ENCODE peak calls at places on chromosomes 4 and X, in four cellular contexts. W is IMR-90, N is K562, F is GM12878. X is an unnamed sample.

GRCh38 chrX:63050225-63050624 is 300.9 kb downstream of the SPIN4 start:
- DNase-seq in F (peak; percentile 11), N (no peak), W (no peak), X (no peak)

GRCh38 chr4:157222764-157223145 is 2.2 kb downstream of the GRIA2 start:
- DNase-seq in W (no peak), F (no peak), N (no peak), X (no peak)

GRCh38 chr4:98663226-98664006 is 5.0 kb upstream of the TSPAN5 start:
- DNase-seq in N (no peak), F (peak; percentile 84), W (no peak), X (no peak)

GRCh38 chr4:168844261-168845039 is 165.6 kb downstream of the CBR4 start:
- DNase-seq in F (no peak), N (no peak), W (peak; percentile 91), X (no peak)

GRCh38 chr4:54152846-54153600 is 53.1 kb downstream of the GSX2 start:
- DNase-seq in F (no peak), W (peak; percentile 63), N (no peak), X (no peak)

GRCh38 chrX:3184176-3184930 is 143.1 kb downstream of the ARSF start:
- DNase-seq in F (no peak), W (peak; percentile 94), N (no peak), X (no peak)

GRCh38 chr4:16250665-16251365 is 24.5 kb upstream of the TAPT1 start:
- DNase-seq in F (no peak), N (no peak), W (peak; percentile 49), X (no peak)

GRCh38 chr4:152731997-152732396 is 47.5 kb downstream of the TIGD4 start:
- DNase-seq in N (no peak), W (no peak), F (no peak), X (no peak)

GRCh38 chr4:113683143-113683542 is 78.4 kb downstream of the CAMK2D start:
- DNase-seq in W (no peak), F (peak; percentile 88), N (no peak), X (no peak)

GRCh38 chr4:78145622-78146021 is 88.5 kb downstream of the FRAS1 start:
- DNase-seq in N (no peak), F (no peak), W (no peak), X (no peak)
- TF ChIP-seq CHD1 in N (no peak), F (no peak), W (no peak), X (no peak)

GRCh38 chr4:674172-675035 is at the start of the genes ATP5ME and MYL5:
- DNase-seq in N (peak; percentile 98), W (peak; percentile 95), F (peak; percentile 93), X (peak; percentile 99)

GRCh38 chr4:673349-674091 is 556 bp downstream of the ATP5ME start:
- DNase-seq in F (no peak), W (no peak), N (no peak), X (no peak)

GRCh38 chr4:675980-676870 is 1.9 kb downstream of the MYL5 start:
- DNase-seq in F (no peak), N (no peak), W (no peak), X (no peak)

GRCh38 chr4:676871-677235 is 2.5 kb downstream of the MYL5 start:
- DNase-seq in F (no peak), W (no peak), N (no peak), X (no peak)

DNA sequence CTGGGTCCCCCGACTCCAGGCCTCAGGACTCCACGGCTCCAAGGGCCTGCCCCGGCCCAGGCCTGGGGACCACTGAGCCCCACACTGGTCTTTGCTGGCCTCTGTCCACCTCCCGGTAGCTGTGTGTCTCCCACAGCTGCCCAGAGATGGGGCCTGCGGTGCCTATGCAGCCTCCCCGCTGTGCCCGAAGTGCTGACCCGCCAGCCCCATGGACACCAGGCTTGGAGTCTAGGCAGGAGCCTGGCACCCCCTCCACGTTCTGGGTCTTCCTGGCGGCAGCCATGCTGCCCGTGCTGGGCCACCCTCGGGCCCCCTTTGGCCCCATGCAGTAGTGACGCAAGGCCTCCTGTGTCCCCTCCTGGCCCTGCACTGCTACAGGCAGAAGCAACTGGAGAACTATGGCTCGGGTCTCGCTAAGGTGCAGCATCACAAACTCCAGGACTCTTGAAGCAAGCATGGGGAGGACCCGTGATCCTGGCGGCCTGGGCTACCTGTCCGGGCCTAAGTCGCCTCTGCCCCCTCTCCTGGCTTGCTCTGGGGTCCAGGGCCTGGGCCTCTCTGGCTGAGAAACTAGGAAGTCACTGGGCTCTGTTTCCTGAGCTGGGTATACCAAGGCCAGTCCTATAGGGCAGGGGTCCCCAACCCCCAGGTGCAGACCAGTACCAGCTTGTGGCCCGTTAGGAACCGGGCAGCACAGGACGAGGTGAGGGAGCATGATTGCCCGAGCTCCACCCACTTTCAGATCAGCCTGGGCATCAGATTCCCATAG is 878 bp downstream of the MYL5 start:
- DNase-seq in F (no peak), W (no peak), N (no peak), X (no peak)
- TF ChIP-seq CHD1 in F (no peak), W (no peak), N (no peak), X (no peak)

GRCh38 chr4:61149278-61149677 is 50.8 kb upstream of the ADGRL3 start:
- DNase-seq in W (peak; percentile 13), F (no peak), N (no peak), X (no peak)
- TF ChIP-seq CHD1 in W (no peak), F (no peak), N (no peak), X (no peak)

DNA sequence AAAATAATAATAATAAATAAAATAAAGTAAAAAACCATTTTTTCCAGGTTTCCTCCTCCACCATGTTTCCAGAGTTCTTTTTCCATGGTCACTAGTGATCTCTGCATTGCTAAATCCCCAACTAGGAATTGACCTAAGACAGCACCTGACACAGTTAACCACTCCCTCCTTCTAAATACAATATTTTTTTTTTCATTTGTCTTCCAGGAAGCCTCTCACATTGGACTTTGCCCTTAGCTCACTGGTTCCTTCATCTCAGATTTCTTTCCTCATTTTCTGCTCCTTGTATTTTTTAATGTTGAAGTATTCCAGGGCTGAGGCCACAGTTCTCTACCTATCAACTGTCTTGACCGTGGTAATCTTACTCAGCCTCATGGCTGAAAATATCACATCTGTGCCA is 187.3 kb upstream of the FAM241A start:
- DNase-seq in W (no peak), N (no peak), F (no peak), X (no peak)
- TF ChIP-seq CHD1 in W (no peak), N (no peak), F (no peak), X (no peak)

GRCh38 chrX:131977619-131978018 is 45.5 kb upstream of the STK26 start:
- DNase-seq in F (no peak), W (no peak), N (no peak), X (no peak)
- TF ChIP-seq CHD1 in F (no peak), W (no peak), N (no peak), X (no peak)

GRCh38 chr4:84826681-84827080 is 139.8 kb downstream of the WDFY3 start:
- DNase-seq in F (no peak), N (no peak), W (no peak), X (no peak)

GRCh38 chr4:84821064-84821463 is 145.4 kb downstream of the WDFY3 start:
- DNase-seq in F (no peak), N (no peak), W (no peak), X (no peak)

DNA sequence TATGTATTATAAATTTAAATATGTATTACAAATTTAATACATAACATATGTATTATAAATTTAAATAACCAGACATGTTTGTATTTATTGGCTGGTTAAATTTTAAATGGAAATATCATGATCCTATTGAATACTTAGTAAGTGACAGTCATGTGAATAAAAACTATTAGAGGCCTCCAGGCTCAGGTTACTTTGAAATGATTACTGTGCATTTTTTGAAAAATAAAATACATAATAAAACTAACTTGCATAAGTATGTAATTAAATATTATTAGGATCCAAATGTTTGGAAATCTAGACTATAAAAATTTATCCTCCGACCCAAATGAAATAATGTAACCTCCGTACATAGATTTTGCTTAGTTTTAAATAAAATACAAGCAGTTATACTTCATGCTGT is 140.8 kb downstream of the WDFY3 start:
- DNase-seq in N (no peak), F (no peak), W (no peak), X (no peak)
- TF ChIP-seq CHD1 in N (no peak), F (no peak), W (no peak), X (no peak)

GRCh38 chr4:19850909-19851308 is 400.8 kb upstream of the SLIT2 start:
- DNase-seq in N (no peak), W (peak; percentile 93), F (no peak), X (no peak)
- TF ChIP-seq CHD1 in N (no peak), W (no peak), F (no peak), X (no peak)

GRCh38 chrX:21374994-21375794 is 976 bp downstream of the CNKSR2 start:
- DNase-seq in F (no peak), W (no peak), N (no peak), X (no peak)
- TF ChIP-seq CHD1 in F (no peak), W (no peak), N (no peak), X (no peak)

X was measured in H1.